ENCODE peak calls at places on chromosomes 11 and 22, in four cellular contexts. W is K562, L is H1, V is HepG2. N is an unnamed sample.

GRCh38 chr11:46315033-46315738 is 32.1 kb upstream of the DGKZ start:
- DNase-seq in W (peak), L (peak), V (peak), N (peak)

GRCh38 chr11:69947772-69948255 is 128.6 kb upstream of the FGF3 start:
- DNase-seq in W (no peak), L (no peak), V (no peak), N (no peak)

GRCh38 chr11:76918941-76919386 is 58.2 kb downstream of the ACER3 start:
- DNase-seq in W (peak), L (no peak), V (peak), N (peak)

GRCh38 chr11:15770798-15771414 is 585.4 kb downstream of the SOX6 start:
- DNase-seq in W (peak), L (peak), V (peak), N (peak)

GRCh38 chr11:7555067-7555699 is 41.4 kb downstream of the PPFIBP2 start:
- DNase-seq in W (no peak), L (no peak), V (no peak), N (no peak)

GRCh38 chr11:8248786-8249185 is 14.9 kb downstream of the LMO1 start:
- DNase-seq in W (no peak), L (no peak), V (no peak), N (no peak)

GRCh38 chr22:20547029-20547428 is 39.6 kb downstream of the MED15 start:
- DNase-seq in W (no peak), L (no peak), V (no peak), N (no peak)

GRCh38 chr11:134358853-134359490 is 27.2 kb downstream of the GLB1L2 start:
- DNase-seq in W (no peak), L (no peak), V (no peak), N (no peak)

GRCh38 chr11:96708469-96708868 is 318.7 kb downstream of the JRKL start:
- DNase-seq in W (no peak), L (no peak), V (no peak), N (no peak)

GRCh38 chr11:130388607-130389205 is 39.7 kb downstream of the ADAMTS8 start:
- DNase-seq in W (no peak), L (no peak), V (no peak), N (no peak)

GRCh38 chr22:42172385-42173172 is 42.0 kb upstream of the CYP2D6 start:
- DNase-seq in W (no peak), L (no peak), V (peak), N (no peak)

GRCh38 chr11:28227460-28227859 is 119.3 kb downstream of the METTL15 start:
- DNase-seq in W (no peak), L (no peak), V (no peak), N (no peak)

GRCh38 chr11:17786824-17787525 is 52.4 kb downstream of the KCNC1 start:
- DNase-seq in W (no peak), L (no peak), V (no peak), N (no peak)

GRCh38 chr11:637333-637592 is 194 bp downstream of the DRD4 start:
- DNase-seq in W (no peak), L (no peak), V (no peak), N (no peak)

GRCh38 chr22:42364641-42365336 is 67.4 kb downstream of the NFAM1 start:
- DNase-seq in W (no peak), L (no peak), V (no peak), N (no peak)

GRCh38 chr11:89181111-89181510 is 3.4 kb downstream of the TYR start:
- DNase-seq in W (no peak), L (no peak), V (no peak), N (no peak)

GRCh38 chr11:89177691-89178231 is at the start of gene TYR:
- DNase-seq in W (no peak), L (no peak), V (no peak), N (no peak)

GRCh38 chr11:89176938-89177337 is 737 bp upstream of the TYR start:
- DNase-seq in W (no peak), L (no peak), V (no peak), N (no peak)

DNA sequence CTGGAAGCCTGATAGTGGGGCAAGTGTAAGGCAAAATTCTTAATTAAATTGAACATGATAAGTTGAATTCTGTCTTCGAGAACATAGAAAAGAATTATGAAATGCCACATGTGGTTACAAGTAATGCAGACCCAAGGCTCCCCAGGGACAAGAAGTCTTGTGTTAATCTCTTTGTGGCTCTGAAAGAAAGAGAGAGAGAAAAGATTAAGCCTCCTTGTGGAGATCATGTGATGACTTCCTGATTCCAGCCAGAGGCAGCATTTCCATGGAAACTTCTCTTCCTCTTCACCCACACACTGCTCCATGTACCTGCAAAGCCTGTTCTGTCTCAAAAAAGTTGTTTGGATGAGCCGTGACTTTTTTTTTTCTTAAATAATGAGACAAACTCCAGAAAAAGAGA is 1.9 kb upstream of the TYR start:
- DNase-seq in W (no peak), L (no peak), V (no peak), N (no peak)
- TF ChIP-seq PHF8 in W (no peak), L (no peak), V (no peak), N (no peak)

GRCh38 chr11:111220716-111221115 is 24.8 kb upstream of the POU2AF2 start:
- DNase-seq in W (no peak), L (no peak), V (no peak), N (no peak)
- TF ChIP-seq PHF8 in W (no peak), L (no peak), V (no peak), N (no peak)

GRCh38 chr22:27181537-27181936 is 524.1 kb downstream of the MIAT start:
- DNase-seq in W (no peak), L (no peak), V (no peak), N (no peak)

GRCh38 chr22:27186643-27187042 is 529.3 kb downstream of the MIAT start:
- DNase-seq in W (no peak), L (no peak), V (no peak), N (no peak)

GRCh38 chr22:27183474-27183873 is 526.1 kb downstream of the MIAT start:
- DNase-seq in W (no peak), L (no peak), V (no peak), N (no peak)

GRCh38 chr22:27185903-27186302 is 528.5 kb downstream of the MIAT start:
- DNase-seq in W (no peak), L (no peak), V (no peak), N (no peak)

GRCh38 chr22:27185099-27185709 is 527.8 kb downstream of the MIAT start:
- DNase-seq in W (no peak), L (no peak), V (no peak), N (no peak)
- TF ChIP-seq PHF8 in W (no peak), L (no peak), V (no peak), N (no peak)

GRCh38 chr11:57556041-57556440 is 11.4 kb downstream of the UBE2L6 start:
- DNase-seq in W (peak), L (no peak), V (no peak), N (no peak)
- TF ChIP-seq PHF8 in W (no peak), L (no peak), V (no peak), N (no peak)

GRCh38 chr11:32288276-32288675 is 147.1 kb downstream of the WT1 start:
- DNase-seq in W (peak), L (no peak), V (no peak), N (peak)

GRCh38 chr11:32289701-32290100 is 145.6 kb downstream of the WT1 start:
- DNase-seq in W (no peak), L (no peak), V (no peak), N (no peak)

GRCh38 chr11:32290783-32291182 is 144.6 kb downstream of the WT1 start:
- DNase-seq in W (no peak), L (no peak), V (peak), N (no peak)
- TF ChIP-seq PHF8 in W (no peak), L (no peak), V (no peak), N (no peak)